ENCODE peak calls at places on chromosomes 1 and 21, in nine cellular contexts. I is prostate gland, T is ovary, D is heart left ventricle, K is endodermal cell, Y is SJSA1, Q is breast epithelium, Z is tibial nerve, B is Caco-2. H is an unnamed sample. For H3K9me3 and H3K4me1, the result is how much of the 10 kb centered on the place peaks cover.

GRCh38 chr1:7526867-7527732 is 244.0 kb upstream of the VAMP3 start:
- DNase-seq in Q (no peak), K (peak), T (no peak), B (no peak), I (no peak), D (no peak), Z (no peak), Y (no peak), H (no peak)

GRCh38 chr1:47021070-47021469 is 2.4 kb upstream of the CYP4X1 start:
- DNase-seq in T (no peak), D (no peak), Y (no peak), B (no peak), Q (no peak), K (no peak), Z (no peak), I (no peak), H (no peak)

GRCh38 chr1:191901651-191902050 is 256.6 kb upstream of the RGS18 start:
- DNase-seq in T (no peak), Y (no peak), D (no peak), I (no peak), Z (no peak), K (no peak), B (no peak), Q (no peak), H (no peak)

GRCh38 chr1:94884101-94884875 is 42.6 kb downstream of the CNN3 start:
- DNase-seq in Z (no peak), D (no peak), B (peak), T (peak), Y (peak), Q (peak), K (peak), I (peak), H (no peak)

GRCh38 chr1:46613661-46614603 is 2.7 kb downstream of the MOB3C start:
- DNase-seq in D (peak), Y (peak), K (peak), I (peak), Q (peak), Z (peak), T (peak), B (no peak), H (peak)

GRCh38 chr1:86396503-86396900 is 379 bp upstream of the ODF2L start:
- DNase-seq in Q (no peak), Y (no peak), B (no peak), K (no peak), T (no peak), Z (no peak), D (no peak), I (no peak), H (no peak)

GRCh38 chr1:4603317-4604110 is 50.9 kb upstream of the AJAP1 start:
- DNase-seq in K (peak), D (no peak), Q (peak), B (no peak), Z (no peak), I (no peak), T (no peak), Y (no peak), H (no peak)

GRCh38 chr1:201062511-201063189 is 39.1 kb upstream of the KIF21B start:
- DNase-seq in B (no peak), K (peak), D (no peak), Z (no peak), I (no peak), Y (no peak), T (no peak), Q (no peak), H (no peak)

GRCh38 chr1:17161137-17161700 is 42.0 kb upstream of the PADI2 start:
- DNase-seq in Y (peak), Q (no peak), K (no peak), I (no peak), B (no peak), Z (no peak), T (no peak), D (no peak), H (no peak)

GRCh38 chr1:28280501-28280900 is 21.2 kb downstream of the SESN2 start:
- DNase-seq in T (no peak), I (no peak), B (no peak), Y (no peak), Q (no peak), Z (no peak), K (no peak), D (no peak), H (no peak)

GRCh38 chr1:52662645-52663313 is 29.8 kb downstream of the SHISAL2A start:
- DNase-seq in T (no peak), Q (no peak), Z (no peak), K (peak), I (peak), Y (peak), B (peak), D (no peak), H (no peak)

GRCh38 chr1:182990413-182991144 is 32.6 kb upstream of the LAMC1 start:
- DNase-seq in Q (no peak), Y (no peak), D (no peak), B (no peak), I (no peak), Z (no peak), K (no peak), T (no peak), H (no peak)

GRCh38 chr1:230351516-230351915 is 74.6 kb downstream of the PGBD5 start:
- DNase-seq in K (no peak), I (no peak), B (no peak), Y (no peak), D (no peak), T (no peak), Q (no peak), Z (no peak), H (no peak)

GRCh38 chr1:79603862-79604261 is 597.3 kb upstream of the ADGRL4 start:
- DNase-seq in Y (no peak), B (peak), D (no peak), I (no peak), Q (no peak), Z (no peak), T (no peak), K (no peak), H (no peak)

GRCh38 chr1:181126871-181127587 is 38.5 kb downstream of the IER5 start:
- DNase-seq in B (peak), Q (no peak), I (no peak), K (peak), Z (no peak), T (no peak), Y (no peak), D (no peak), H (no peak)

GRCh38 chr1:233598891-233599541 is 14.9 kb upstream of the KCNK1 start:
- DNase-seq in Z (no peak), Y (no peak), K (no peak), T (no peak), Q (no peak), D (no peak), B (no peak), I (no peak), H (no peak)

GRCh38 chr21:44427241-44428120 is 27.8 kb upstream of the LRRC3 start:
- DNase-seq in Q (peak), B (no peak), I (no peak), Y (peak), D (no peak), Z (no peak), T (no peak), K (peak), H (peak)

GRCh38 chr1:59422921-59423575 is 126.2 kb downstream of the FGGY start:
- DNase-seq in D (peak), Y (no peak), Z (peak), Q (peak), I (peak), B (no peak), T (no peak), K (no peak), H (peak)

GRCh38 chr1:236103059-236103458 is 38.2 kb upstream of the NID1 start:
- DNase-seq in D (no peak), K (peak), B (no peak), Z (no peak), T (no peak), I (no peak), Q (no peak), Y (no peak), H (peak)

GRCh38 chr1:243727503-243728191 is 122.4 kb downstream of the AKT3 start:
- DNase-seq in Z (no peak), B (no peak), D (no peak), I (no peak), Q (no peak), Y (no peak), T (no peak), K (no peak), H (no peak)

GRCh38 chr1:236471653-236472052 is 52.1 kb upstream of the LGALS8 start:
- DNase-seq in B (no peak), Q (no peak), D (no peak), I (no peak), Y (no peak), K (peak), T (no peak), Z (no peak), H (no peak)

GRCh38 chr1:157739229-157739901 is 37.6 kb downstream of the FCRL2 start:
- DNase-seq in D (no peak), Q (no peak), I (no peak), Z (no peak), Y (no peak), T (no peak), K (peak), B (peak), H (no peak)

GRCh38 chr21:38165466-38166213 is 91.2 kb upstream of the KCNJ15 start:
- DNase-seq in D (no peak), K (peak), B (no peak), I (no peak), T (no peak), Y (no peak), Z (no peak), Q (no peak), H (no peak)

GRCh38 chr1:50841791-50842387 is 118.2 kb downstream of the FAF1 start:
- DNase-seq in Z (no peak), K (no peak), I (no peak), D (no peak), T (no peak), Q (no peak), B (no peak), Y (no peak), H (no peak)

GRCh38 chr1:101187287-101187686 is 49.5 kb upstream of the S1PR1 start:
- DNase-seq in B (no peak), Y (no peak), Q (no peak), T (no peak), K (no peak), I (no peak), D (no peak), Z (no peak), H (no peak)

GRCh38 chr1:186207401-186208085 is 167.5 kb downstream of the TPR start:
- DNase-seq in I (no peak), Z (no peak), K (no peak), D (no peak), Y (no peak), Q (no peak), B (no peak), T (no peak), H (no peak)

GRCh38 chr21:21163904-21164303 is 165.7 kb downstream of the NCAM2 start:
- DNase-seq in I (peak), Z (peak), Y (peak), T (no peak), Q (no peak), D (peak), K (peak), B (peak), H (peak)

DNA sequence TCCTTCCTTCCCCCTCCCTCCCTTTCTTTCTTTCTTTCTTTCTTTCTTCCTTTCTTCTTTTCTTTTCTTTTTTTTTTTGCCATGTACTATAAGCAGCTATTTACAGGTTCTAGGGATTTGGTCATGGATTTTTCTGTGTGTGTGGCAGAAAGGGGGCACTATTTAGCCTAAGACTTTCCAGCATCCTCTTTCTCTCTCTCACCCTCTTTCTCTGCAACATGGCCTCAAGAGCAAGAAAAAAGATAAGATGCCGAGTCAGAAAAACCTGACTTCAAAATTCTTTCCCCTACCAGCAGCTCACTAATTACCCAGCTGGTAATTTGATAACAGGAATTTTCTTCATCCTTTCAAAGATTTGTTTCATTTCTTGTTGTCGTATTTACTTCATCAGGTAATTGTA is 458.3 kb upstream of the ADAMTS5 start:
- DNase-seq in I (no peak), T (no peak), Q (no peak), Y (no peak), K (peak), Z (no peak), B (no peak), D (no peak), H (no peak)
- H3K9me3 ChIP-seq in I (under half), T (under half), Q (under half), Y (under half), K (under half), Z (under half), B (under half), D (under half), H (under half)

GRCh38 chr21:42524341-42525227 is 10.9 kb downstream of the SLC37A1 start:
- DNase-seq in B (no peak), Y (no peak), T (peak), K (peak), I (peak), Z (peak), Q (peak), D (peak), H (peak)
- H3K4me3 ChIP-seq in B (no peak), Y (peak), T (peak), K (no peak), I (peak), Z (peak), Q (peak), D (peak), H (peak)

DNA sequence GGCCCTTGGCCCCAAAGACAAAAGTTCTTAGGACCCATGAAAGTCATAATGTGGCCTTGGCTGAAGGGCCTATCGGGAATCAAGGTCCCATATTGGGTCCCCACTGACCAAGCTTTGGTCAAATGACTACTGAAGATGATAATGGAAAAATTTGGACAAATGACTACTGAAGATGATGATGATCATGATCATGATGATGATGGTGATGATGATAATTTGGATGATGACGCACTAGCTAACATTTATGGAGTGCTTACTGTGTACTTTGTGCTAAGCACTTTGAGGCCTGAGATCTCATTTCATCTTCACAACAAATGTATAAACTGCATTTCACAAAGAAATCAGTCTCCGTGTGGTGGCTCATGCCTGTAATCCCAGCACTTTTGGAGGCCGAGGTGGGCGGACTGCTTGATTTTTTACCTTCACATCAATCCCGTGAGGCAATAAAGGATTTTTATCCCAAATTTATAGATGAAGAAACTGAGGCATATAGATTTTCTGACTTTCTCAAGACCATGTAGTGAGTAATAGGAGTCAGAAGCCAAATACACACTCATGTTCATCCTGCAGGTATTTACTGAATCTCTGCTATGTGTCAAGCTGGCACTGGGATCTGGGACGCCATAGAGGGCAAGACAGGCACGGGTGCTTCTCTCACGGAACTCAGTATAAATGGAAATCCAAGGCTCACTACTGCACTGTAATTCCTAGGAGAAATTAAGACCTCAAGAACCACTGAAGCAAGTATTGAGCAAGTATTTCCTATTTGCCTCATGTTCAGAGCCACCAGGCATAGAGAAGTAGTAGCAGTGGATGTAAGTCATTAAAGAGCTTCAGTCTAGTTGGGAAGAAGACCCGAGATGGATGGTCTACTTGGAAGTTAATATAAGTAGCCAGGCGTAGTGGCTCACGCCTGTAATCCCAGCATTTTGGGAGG is 39.2 kb downstream of the EIF2D start:
- DNase-seq in B (no peak), Y (no peak), D (no peak), T (no peak), K (no peak), Z (no peak), Q (no peak), I (no peak), H (no peak)
- H3K4me1 ChIP-seq in B (under half), Y (under half), D (under half), T (under half), K (under half), Z (under half), Q (under half), I (under half), H (under half)

DNA sequence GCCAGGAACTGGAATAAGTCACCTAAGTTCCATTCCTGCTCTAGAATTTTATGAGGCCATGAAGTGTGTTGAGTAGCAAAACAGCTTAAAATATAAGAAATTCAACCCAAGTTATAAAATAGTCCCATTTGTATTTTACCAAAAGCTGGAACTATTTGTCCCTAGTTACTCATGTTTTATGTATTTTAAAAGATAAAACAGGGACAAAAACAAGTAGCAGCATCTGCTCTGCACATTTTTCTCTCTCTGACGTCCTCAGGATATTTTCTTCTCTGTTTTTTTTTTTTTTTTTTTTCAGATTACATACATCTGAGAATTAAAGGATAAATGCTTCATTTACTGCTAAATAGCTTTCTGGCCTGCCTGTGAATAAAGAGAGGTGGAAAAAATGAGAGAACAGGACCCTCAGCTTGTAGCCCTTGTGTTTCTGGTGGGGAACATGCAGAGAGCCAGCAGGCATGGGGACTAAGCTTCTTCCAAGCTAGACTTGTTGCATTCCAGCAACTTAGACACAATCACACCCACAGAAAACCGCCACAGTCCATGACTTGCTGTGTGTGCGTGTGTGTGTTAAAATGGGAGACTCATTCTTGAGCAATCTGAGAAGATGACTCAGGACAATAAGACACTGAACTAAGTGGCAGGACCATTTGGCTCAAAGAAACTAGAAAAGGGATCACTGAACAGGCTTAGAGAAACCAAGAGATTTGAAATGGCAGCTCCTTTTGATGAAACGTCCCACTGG is 77.8 kb downstream of the HLX start:
- DNase-seq in Q (no peak), Z (no peak), B (no peak), D (no peak), I (no peak), Y (peak), T (no peak), K (no peak), H (peak)
- H3K9me3 ChIP-seq in Q (under half), Z (under half), B (under half), D (under half), I (under half), Y (under half), T (under half), K (under half), H (under half)

GRCh38 chr1:77271851-77272250 is 10.0 kb upstream of the AK5 start:
- DNase-seq in T (no peak), Q (no peak), K (no peak), Y (no peak), I (no peak), D (no peak), Z (no peak), B (no peak), H (no peak)
- H3K4me3 ChIP-seq in T (no peak), Q (no peak), K (no peak), Y (no peak), I (no peak), D (no peak), Z (no peak), B (no peak), H (no peak)

GRCh38 chr1:156656779-156657160 is 14.9 kb downstream of the BCAN start:
- DNase-seq in B (no peak), K (peak), Y (no peak), Z (no peak), I (no peak), Q (no peak), T (peak), D (no peak), H (no peak)
- H3K4me1 ChIP-seq in B (under half), K (under half), Y (under half), Z (under half), I (under half), Q (under half), T (under half), D (under half), H (under half)